ENCODE peak calls at places on chromosomes 4 and X, in four cellular contexts. V is breast epithelium, F is neural crest cell, E is tibial nerve. G is an unnamed sample.

GRCh38 chr4:44425614-44426208 is 22.9 kb downstream of the KCTD8 start:
- DNase-seq in V (no peak), F (peak; percentile 27), E (no peak), G (no peak)

GRCh38 chr4:48069026-48069425 is 52.5 kb downstream of the NIPAL1 start:
- DNase-seq in V (no peak), F (no peak), E (no peak), G (no peak)

GRCh38 chr4:145808848-145809512 is 129.0 kb downstream of the C4orf51 start:
- DNase-seq in V (no peak), F (no peak), E (no peak), G (no peak)

GRCh38 chrX:135505356-135505755 is 15.1 kb upstream of the INTS6L start:
- DNase-seq in V (no peak), F (no peak), E (no peak), G (no peak)

GRCh38 chr4:16843831-16844508 is 54.5 kb downstream of the LDB2 start:
- DNase-seq in V (no peak), F (no peak), E (no peak), G (no peak)

GRCh38 chr4:124631760-124632159 is 80.8 kb downstream of the ANKRD50 start:
- DNase-seq in V (peak; percentile 77), F (no peak), E (no peak), G (peak; percentile 21)

GRCh38 chr4:74114234-74114633 is 15.2 kb upstream of the CXCL2 start:
- DNase-seq in V (no peak), F (no peak), E (no peak), G (no peak)

GRCh38 chr4:75031746-75032145 is 98.8 kb downstream of the PARM1 start:
- DNase-seq in V (no peak), F (no peak), E (no peak), G (no peak)

GRCh38 chr4:113436360-113436759 is 325.2 kb downstream of the CAMK2D start:
- DNase-seq in V (no peak), F (no peak), E (no peak), G (no peak)

GRCh38 chr4:186088516-186088915 is 16.0 kb upstream of the FAM149A start:
- DNase-seq in V (no peak), F (no peak), E (no peak), G (no peak)

GRCh38 chrX:93422693-93423092 is 250.7 kb downstream of the NAP1L3 start:
- DNase-seq in V (no peak), F (peak; percentile 17), E (no peak), G (no peak)

GRCh38 chrX:349196-349595 is 30.6 kb upstream of the GTPBP6 start:
- DNase-seq in V (no peak), F (no peak), E (no peak), G (no peak)

GRCh38 chr4:183080372-183081115 is 18.5 kb upstream of the WWC2 start:
- DNase-seq in V (no peak), F (no peak), E (no peak), G (no peak)

GRCh38 chr4:184237612-184238011 is 19.9 kb upstream of the ENPP6 start:
- DNase-seq in V (no peak), F (no peak), E (no peak), G (no peak)

GRCh38 chr4:95432466-95432865 is 116.3 kb downstream of the UNC5C start:
- DNase-seq in V (no peak), F (no peak), E (no peak), G (no peak)

GRCh38 chr4:177375971-177376370 is 66.3 kb downstream of the AGA start:
- DNase-seq in V (no peak), F (no peak), E (no peak), G (no peak)

GRCh38 chr4:125726121-125726520 is 411.4 kb downstream of the FAT4 start:
- DNase-seq in V (no peak), F (no peak), E (no peak), G (no peak)

GRCh38 chr4:1360423-1361283 is 13.6 kb downstream of the UVSSA start:
- DNase-seq in V (no peak), F (no peak), E (no peak), G (no peak)

GRCh38 chrX:10103023-10103422 is 53.8 kb upstream of the CLCN4 start:
- DNase-seq in V (no peak), F (no peak), E (no peak), G (no peak)

GRCh38 chr4:76856183-76856969 is 41.6 kb downstream of the SOWAHB start:
- DNase-seq in V (no peak), F (peak; percentile 29), E (no peak), G (no peak)

GRCh38 chr4:121696641-121697461 is at the start of gene ANXA5:
- DNase-seq in V (peak; percentile 84), F (peak; percentile 66), E (peak; percentile 68), G (peak; percentile 46)

GRCh38 chr4:123564758-123565346 is 168.3 kb downstream of the SPRY1 start:
- DNase-seq in V (no peak), F (peak; percentile 30), E (no peak), G (no peak)

GRCh38 chrX:40171513-40172168 is 73.9 kb upstream of the BCOR start:
- DNase-seq in V (no peak), F (no peak), E (no peak), G (no peak)

GRCh38 chrX:40170830-40171512 is 73.2 kb upstream of the BCOR start:
- DNase-seq in V (no peak), F (no peak), E (no peak), G (no peak)

GRCh38 chrX:40167240-40168182 is 69.8 kb upstream of the BCOR start:
- DNase-seq in V (no peak), F (no peak), E (no peak), G (no peak)

GRCh38 chrX:40168183-40169015 is 70.6 kb upstream of the BCOR start:
- DNase-seq in V (no peak), F (no peak), E (no peak), G (no peak)

DNA sequence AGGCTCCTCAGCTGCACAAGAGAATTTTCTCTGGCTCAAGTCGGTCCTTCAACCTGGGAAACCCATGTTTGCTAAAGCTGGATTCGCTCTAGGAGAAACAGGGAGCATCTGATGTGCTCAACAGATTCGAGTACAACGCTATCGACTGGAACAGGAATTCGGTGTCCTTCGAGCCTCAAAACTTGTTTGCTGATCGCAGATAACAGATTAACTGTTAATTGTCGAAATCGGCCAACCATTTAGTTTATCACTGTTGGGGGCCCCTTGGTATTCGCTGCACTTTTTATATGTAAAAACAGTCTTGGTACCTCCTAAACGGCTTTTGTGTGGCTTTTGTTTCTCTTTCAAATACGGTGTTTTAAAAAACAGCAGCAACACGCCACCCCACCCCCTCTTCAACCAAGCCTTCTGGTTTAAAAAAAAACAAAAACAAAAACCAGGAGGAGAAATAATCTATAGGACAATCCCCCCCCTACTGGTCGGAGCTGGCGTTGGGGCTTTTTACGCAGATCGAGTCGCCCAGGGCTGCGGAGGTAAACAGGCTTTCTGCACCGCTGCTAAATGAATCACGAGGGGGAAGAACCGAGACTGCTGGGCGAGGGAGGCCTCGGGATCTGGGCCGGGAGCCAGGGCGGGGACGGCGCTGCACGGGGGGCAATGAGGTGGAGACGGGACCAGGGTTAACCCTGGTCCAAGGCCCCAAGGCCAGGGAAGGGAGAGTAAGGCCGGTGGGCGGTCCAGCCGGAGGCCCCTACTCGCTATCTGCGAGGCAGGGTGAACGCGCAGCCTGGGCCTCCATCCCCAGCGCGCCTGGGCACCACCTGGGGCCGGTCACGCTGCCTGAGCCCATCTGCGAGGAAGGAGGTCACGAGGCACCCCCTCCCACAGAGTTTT is 71.7 kb upstream of the BCOR start:
- DNase-seq in V (no peak), F (peak; percentile 62), E (no peak), G (no peak)
- TF ChIP-seq CTCF in V (peak; percentile 29), F (peak; percentile 65), E (peak; percentile 23), G (no peak)

GRCh38 chr4:7068279-7068842 is 497 bp upstream of the GRPEL1 start:
- DNase-seq in V (peak; percentile 99), F (no peak), E (no peak), G (no peak)

GRCh38 chr4:7066493-7066892 is 1.4 kb downstream of the GRPEL1 start:
- DNase-seq in V (no peak), F (no peak), E (no peak), G (no peak)

GRCh38 chr4:7068883-7069282 is 1.0 kb upstream of the GRPEL1 start:
- DNase-seq in V (no peak), F (no peak), E (no peak), G (no peak)

GRCh38 chr4:7067147-7067522 is 729 bp downstream of the GRPEL1 start:
- DNase-seq in V (no peak), F (no peak), E (no peak), G (no peak)

DNA sequence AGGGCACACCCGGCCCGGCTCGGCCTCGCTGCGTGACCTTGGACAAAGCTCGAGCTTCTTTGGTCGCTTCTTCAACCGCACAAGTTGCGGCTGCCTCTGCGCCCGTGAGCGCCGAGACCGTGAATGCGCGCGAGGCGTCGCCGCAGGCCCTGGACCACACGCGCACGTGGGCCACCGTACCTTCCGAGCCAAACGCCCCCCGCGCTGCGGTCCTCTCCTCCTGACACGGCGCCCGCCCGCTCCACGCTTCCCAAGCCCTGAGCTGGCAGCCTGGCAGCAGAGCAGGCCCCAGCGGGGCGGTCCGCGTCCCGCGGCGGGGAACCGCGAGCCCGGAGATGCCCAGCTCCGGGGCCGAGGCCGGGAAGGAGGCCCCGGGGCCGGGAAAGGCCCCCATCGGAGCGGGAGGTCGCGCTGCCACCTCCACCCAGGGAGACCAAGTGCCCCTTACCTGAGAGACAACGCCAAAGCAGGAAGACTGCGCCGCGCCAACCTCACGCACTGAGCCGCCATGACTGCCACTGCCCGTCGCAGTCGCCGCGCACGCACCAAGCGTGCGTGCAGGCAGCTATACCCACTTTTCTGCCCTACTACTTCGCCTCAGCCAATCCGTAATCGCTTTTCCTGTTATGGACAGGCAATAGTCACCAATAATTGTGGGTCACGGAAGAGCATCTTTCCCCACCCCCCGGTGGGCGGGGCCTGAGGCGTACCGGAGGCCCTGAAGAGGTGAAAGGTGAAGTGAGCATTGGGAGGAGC is at the start of gene GRPEL1:
- DNase-seq in V (no peak), F (peak; percentile 99), E (peak; percentile 100), G (peak; percentile 98)
- TF ChIP-seq CTCF in V (no peak), F (no peak), E (no peak), G (no peak)

DNA sequence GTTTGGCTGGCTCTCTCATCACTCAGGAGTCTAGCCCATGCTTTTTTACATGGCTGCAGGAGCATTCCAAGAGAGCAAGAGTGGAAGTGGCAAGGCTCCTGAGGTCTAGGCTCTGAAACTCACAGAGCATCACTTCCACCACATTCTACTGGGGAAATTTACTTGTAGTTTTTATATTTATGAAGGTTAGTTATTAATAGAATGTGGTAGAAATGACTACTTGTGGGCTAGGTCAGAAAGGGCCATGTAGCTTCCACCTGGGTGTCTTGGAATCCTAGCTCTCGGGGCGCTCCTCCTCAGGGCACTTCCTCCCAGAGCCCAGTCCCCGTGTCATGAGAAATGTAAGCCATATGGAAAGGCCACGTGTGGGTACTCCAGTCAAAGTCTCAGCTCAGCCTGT is 127.0 kb upstream of the CASK start:
- DNase-seq in V (no peak), F (no peak), E (no peak), G (no peak)
- TF ChIP-seq CTCF in V (no peak), F (no peak), E (no peak), G (no peak)

DNA sequence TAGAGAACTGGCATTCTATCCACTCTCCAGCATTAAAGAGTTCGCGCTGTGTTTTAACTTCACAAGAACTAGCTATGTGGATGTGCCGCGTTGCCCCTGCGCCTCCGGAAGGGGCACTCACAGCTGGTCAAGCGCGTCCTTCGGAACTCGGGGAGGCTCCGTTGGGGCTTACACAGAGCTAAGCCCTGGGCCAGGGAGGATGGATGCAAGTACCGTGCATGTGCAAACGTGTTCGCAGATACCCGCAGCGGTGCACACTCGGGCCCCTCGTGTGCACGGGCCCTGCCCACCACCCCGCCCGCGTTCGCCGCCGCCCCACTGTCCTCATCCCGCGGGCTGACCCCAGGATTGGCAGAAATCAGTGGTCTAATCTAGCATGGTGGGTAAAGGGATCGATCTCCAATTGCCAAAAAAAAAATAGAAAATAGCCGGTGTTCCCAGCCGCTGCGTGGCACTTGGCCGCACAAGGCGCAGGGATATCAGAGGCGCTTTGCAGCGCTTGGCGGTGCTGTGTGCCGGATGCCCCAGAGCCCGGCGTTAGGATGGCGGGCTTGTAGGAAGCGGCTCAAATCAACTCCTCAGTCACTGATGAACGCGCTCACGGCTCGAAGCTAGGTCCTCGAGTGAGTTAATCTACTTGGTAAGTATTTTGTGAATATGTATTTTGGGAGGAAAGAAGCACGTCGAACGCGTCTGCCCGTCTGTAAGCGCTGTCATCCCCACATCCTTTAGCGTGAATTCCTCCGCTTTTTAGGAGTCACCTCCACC is 988 bp upstream of the PCDH10 start:
- DNase-seq in V (no peak), F (peak; percentile 49), E (no peak), G (no peak)
- TF ChIP-seq CTCF in V (no peak), F (peak; percentile 19), E (no peak), G (peak; percentile 37)